ENCODE peak calls at places on chromosomes 2 and 18, in nine cellular contexts. E is cerebellar cortex; Z is GM04504; U is A549; W is stimulated activated CD4-positive, alpha-beta T cell treated with anti-CD3 and anti-CD28 coated beads, TNF-alpha, amount 100 ng/mL, for 48 hours; H is occipital lobe; A is T-helper 17 cell; K is body of pancreas; V is stimulated activated CD8-positive, alpha-beta memory T cell treated with anti-CD3 and anti-CD28 coated beads, Interleukin-15, amount 100 ng/mL, for 24 hours. S is an unnamed sample.
A peak's percentile ranks its signal among the peaks of the same experiment; 100 is the strongest.

GRCh38 chr18:22307528-22307927 is 110.2 kb downstream of the CTAGE1 start:
- DNase-seq in V (no peak), A (no peak), U (no peak), Z (no peak), K (no peak), E (no peak), H (no peak), W (no peak), S (no peak)

GRCh38 chr2:10501521-10501961 is 53.4 kb upstream of the ODC1 start:
- DNase-seq in V (no peak), H (no peak), E (no peak), Z (no peak), W (no peak), K (no peak), A (no peak), U (no peak), S (no peak)

GRCh38 chr2:54888146-54888545 is 162.1 kb downstream of the RTN4 start:
- DNase-seq in K (no peak), E (no peak), U (no peak), W (no peak), Z (no peak), H (no peak), A (no peak), V (no peak), S (no peak)

GRCh38 chr18:45517181-45517741 is 98.0 kb upstream of the SLC14A2 start:
- DNase-seq in E (no peak), A (no peak), V (no peak), Z (peak; percentile 15), K (peak; percentile 37), W (no peak), U (no peak), H (no peak), S (no peak)

GRCh38 chr2:163713534-163714311 is 22.1 kb downstream of the FIGN start:
- DNase-seq in V (no peak), W (no peak), A (no peak), H (no peak), Z (no peak), E (peak; percentile 57), U (no peak), K (peak; percentile 24), S (no peak)

GRCh38 chr18:36608107-36608506 is 220.7 kb downstream of the TPGS2 start:
- DNase-seq in K (no peak), V (no peak), U (no peak), A (no peak), E (no peak), W (no peak), Z (no peak), H (no peak), S (no peak)

GRCh38 chr2:240596491-240596931 is 10.0 kb downstream of the CAPN10 start:
- DNase-seq in W (no peak), V (no peak), K (peak; percentile 42), U (no peak), H (peak; percentile 53), E (peak; percentile 92), A (peak; percentile 5), Z (no peak), S (peak; percentile 90)

GRCh38 chr18:45521777-45522176 is 93.5 kb upstream of the SLC14A2 start:
- DNase-seq in H (no peak), K (peak; percentile 22), Z (peak; percentile 31), A (no peak), U (no peak), W (no peak), E (no peak), V (no peak), S (no peak)